ENCODE peak calls at places on chromosomes 2 and 18, in seven cellular contexts. Q is HFFc6, I is DMS 273 treated with DMSO at 0.1 percent for 48 hours, D is HFF-Myc, W is HEK293T, U is mucosa of gallbladder, M is thyroid gland. O is an unnamed sample.

GRCh38 chr2:196168181-196168580 is 3.2 kb downstream of the STK17B start:
- DNase-seq in Q (peak), I (no peak), D (no peak), W (no peak), U (no peak), M (no peak), O (peak)

GRCh38 chr2:117972466-117973123 is 41.3 kb downstream of the CCDC93 start:
- DNase-seq in Q (no peak), I (no peak), D (no peak), W (no peak), U (no peak), M (no peak), O (no peak)

GRCh38 chr18:60656563-60656962 is 284.0 kb upstream of the MC4R start:
- DNase-seq in Q (no peak), I (no peak), D (no peak), W (no peak), U (no peak), M (no peak), O (no peak)

GRCh38 chr2:138084206-138084605 is 119.9 kb downstream of the HNMT start:
- DNase-seq in Q (no peak), I (no peak), D (no peak), W (no peak), U (no peak), M (no peak), O (peak)

GRCh38 chr18:63440897-63441296 is 18.6 kb upstream of the VPS4B start:
- DNase-seq in Q (no peak), I (no peak), D (no peak), W (no peak), U (no peak), M (no peak), O (no peak)

GRCh38 chr2:1676913-1677832 is 67.1 kb downstream of the PXDN start:
- DNase-seq in Q (no peak), I (no peak), D (no peak), W (no peak), U (no peak), M (no peak), O (no peak)

GRCh38 chr2:46831037-46831868 is 84.4 kb downstream of the MCFD2 start:
- DNase-seq in Q (peak), I (no peak), D (no peak), W (no peak), U (no peak), M (no peak), O (peak)

GRCh38 chr2:159046966-159047365 is 78.5 kb downstream of the TANC1 start:
- DNase-seq in Q (no peak), I (no peak), D (no peak), W (no peak), U (no peak), M (peak), O (no peak)

GRCh38 chr2:150520887-150521664 is 33.6 kb upstream of the RND3 start:
- DNase-seq in Q (peak), I (no peak), D (no peak), W (no peak), U (no peak), M (no peak), O (peak)